ENCODE peak calls at places on chromosomes 13 and 19, in five cellular contexts. One of them, this sample, is unnamed.

GRCh38 chr13:83340170-83340569 is 542.1 kb downstream of the SLITRK1 start:
- DNase-seq in A673: peak; percentile 12
- DNase-seq in esophagus squamous epithelium: no peak
- DNase-seq in OCI-LY7: no peak
- DNase-seq in CD4-positive, alpha-beta T cell: no peak
- DNase-seq in this sample: no peak

GRCh38 chr19:17656970-17657369 is 31.2 kb downstream of the UNC13A start:
- DNase-seq in A673: no peak
- DNase-seq in esophagus squamous epithelium: no peak
- DNase-seq in OCI-LY7: no peak
- DNase-seq in CD4-positive, alpha-beta T cell: no peak
- DNase-seq in this sample: no peak

GRCh38 chr13:110403315-110403714 is 96.2 kb downstream of the COL4A2 start:
- DNase-seq in A673: no peak
- DNase-seq in esophagus squamous epithelium: no peak
- DNase-seq in OCI-LY7: no peak
- DNase-seq in CD4-positive, alpha-beta T cell: no peak
- DNase-seq in this sample: no peak

GRCh38 chr19:1214862-1215731 is 9.5 kb downstream of the STK11 start:
- DNase-seq in A673: no peak
- DNase-seq in esophagus squamous epithelium: no peak
- DNase-seq in OCI-LY7: no peak
- DNase-seq in CD4-positive, alpha-beta T cell: no peak
- DNase-seq in this sample: no peak

GRCh38 chr13:113813749-113814434 is 50.0 kb downstream of the GAS6 start:
- DNase-seq in A673: no peak
- DNase-seq in esophagus squamous epithelium: no peak
- DNase-seq in OCI-LY7: no peak
- DNase-seq in CD4-positive, alpha-beta T cell: no peak
- DNase-seq in this sample: no peak

GRCh38 chr13:106467406-106468122 is 67.9 kb downstream of the EFNB2 start:
- DNase-seq in A673: no peak
- DNase-seq in esophagus squamous epithelium: no peak
- DNase-seq in OCI-LY7: no peak
- DNase-seq in CD4-positive, alpha-beta T cell: no peak
- DNase-seq in this sample: no peak

GRCh38 chr19:10115392-10116084 is 4.0 kb downstream of the P2RY11 start:
- DNase-seq in A673: no peak
- DNase-seq in esophagus squamous epithelium: no peak
- DNase-seq in OCI-LY7: no peak
- DNase-seq in CD4-positive, alpha-beta T cell: no peak
- DNase-seq in this sample: no peak

GRCh38 chr19:12703056-12703455 is 6.6 kb upstream of the FBXW9 start:
- DNase-seq in A673: peak; percentile 89
- DNase-seq in esophagus squamous epithelium: no peak
- DNase-seq in OCI-LY7: peak; percentile 83
- DNase-seq in CD4-positive, alpha-beta T cell: no peak
- DNase-seq in this sample: no peak

GRCh38 chr19:52297601-52298358 is 811 bp downstream of the ZNF480 start:
- DNase-seq in A673: peak; percentile 8
- DNase-seq in esophagus squamous epithelium: no peak
- DNase-seq in OCI-LY7: no peak
- DNase-seq in CD4-positive, alpha-beta T cell: no peak
- DNase-seq in this sample: no peak

GRCh38 chr13:50829896-50830295 is 13.6 kb downstream of the DLEU7 start:
- DNase-seq in A673: no peak
- DNase-seq in esophagus squamous epithelium: no peak
- DNase-seq in OCI-LY7: no peak
- DNase-seq in CD4-positive, alpha-beta T cell: no peak
- DNase-seq in this sample: no peak

GRCh38 chr13:28338742-28339141 is 156.2 kb downstream of the FLT1 start:
- DNase-seq in A673: no peak
- DNase-seq in esophagus squamous epithelium: no peak
- DNase-seq in OCI-LY7: no peak
- DNase-seq in CD4-positive, alpha-beta T cell: no peak
- DNase-seq in this sample: no peak

GRCh38 chr13:73171926-73172325 is 113.1 kb downstream of the KLF5 start:
- DNase-seq in A673: no peak
- DNase-seq in esophagus squamous epithelium: no peak
- DNase-seq in OCI-LY7: no peak
- DNase-seq in CD4-positive, alpha-beta T cell: no peak
- DNase-seq in this sample: no peak

GRCh38 chr13:114110091-114110829 is 22.2 kb downstream of the RASA3 start:
- DNase-seq in A673: no peak
- DNase-seq in esophagus squamous epithelium: no peak
- DNase-seq in OCI-LY7: peak; percentile 84
- DNase-seq in CD4-positive, alpha-beta T cell: peak; percentile 85
- DNase-seq in this sample: peak; percentile 60

GRCh38 chr13:112182251-112182650 is 115.3 kb downstream of the SOX1 start:
- DNase-seq in A673: no peak
- DNase-seq in esophagus squamous epithelium: no peak
- DNase-seq in OCI-LY7: no peak
- DNase-seq in CD4-positive, alpha-beta T cell: no peak
- DNase-seq in this sample: no peak

GRCh38 chr19:57267294-57267693 is 13.0 kb upstream of the ZNF460 start:
- DNase-seq in A673: no peak
- DNase-seq in esophagus squamous epithelium: no peak
- DNase-seq in OCI-LY7: no peak
- DNase-seq in CD4-positive, alpha-beta T cell: no peak
- DNase-seq in this sample: no peak

GRCh38 chr13:114152831-114153371 is 20.5 kb upstream of the RASA3 start:
- DNase-seq in A673: no peak
- DNase-seq in esophagus squamous epithelium: no peak
- DNase-seq in OCI-LY7: no peak
- DNase-seq in CD4-positive, alpha-beta T cell: no peak
- DNase-seq in this sample: no peak

GRCh38 chr13:64054306-64054705 is 2638.7 kb upstream of the PCDH20 start:
- DNase-seq in A673: no peak
- DNase-seq in esophagus squamous epithelium: no peak
- DNase-seq in OCI-LY7: no peak
- DNase-seq in CD4-positive, alpha-beta T cell: no peak
- DNase-seq in this sample: no peak

GRCh38 chr13:70080030-70080429 is 27.6 kb upstream of the ATXN8OS start:
- DNase-seq in A673: no peak
- DNase-seq in esophagus squamous epithelium: no peak
- DNase-seq in OCI-LY7: no peak
- DNase-seq in CD4-positive, alpha-beta T cell: no peak
- DNase-seq in this sample: no peak

GRCh38 chr19:16591803-16592556 is 19.8 kb upstream of the SLC35E1 start:
- DNase-seq in A673: no peak
- DNase-seq in esophagus squamous epithelium: no peak
- DNase-seq in OCI-LY7: no peak
- DNase-seq in CD4-positive, alpha-beta T cell: no peak
- DNase-seq in this sample: no peak

GRCh38 chr19:50796634-50797428 is 6.6 kb downstream of the ACP4 start:
- DNase-seq in A673: no peak
- DNase-seq in esophagus squamous epithelium: no peak
- DNase-seq in OCI-LY7: no peak
- DNase-seq in CD4-positive, alpha-beta T cell: no peak
- DNase-seq in this sample: no peak

GRCh38 chr13:102000764-102001163 is 401.1 kb downstream of the FGF14 start:
- DNase-seq in A673: no peak
- DNase-seq in esophagus squamous epithelium: no peak
- DNase-seq in OCI-LY7: no peak
- DNase-seq in CD4-positive, alpha-beta T cell: no peak
- DNase-seq in this sample: no peak

GRCh38 chr19:45972944-45973525 is 630 bp downstream of the NOVA2 start:
- DNase-seq in A673: no peak
- DNase-seq in esophagus squamous epithelium: no peak
- DNase-seq in OCI-LY7: no peak
- DNase-seq in CD4-positive, alpha-beta T cell: no peak
- DNase-seq in this sample: no peak

GRCh38 chr19:53898680-53899341 is 10.3 kb upstream of the CACNG7 start:
- DNase-seq in A673: peak; percentile 78
- DNase-seq in esophagus squamous epithelium: no peak
- DNase-seq in OCI-LY7: no peak
- DNase-seq in CD4-positive, alpha-beta T cell: no peak
- DNase-seq in this sample: no peak

GRCh38 chr13:45297456-45298205 is 43.4 kb downstream of the TPT1 start:
- DNase-seq in A673: no peak
- DNase-seq in esophagus squamous epithelium: no peak
- DNase-seq in OCI-LY7: no peak
- DNase-seq in CD4-positive, alpha-beta T cell: no peak
- DNase-seq in this sample: no peak

GRCh38 chr13:92365904-92366303 is 860.7 kb upstream of the GPC6 start:
- DNase-seq in A673: no peak
- DNase-seq in esophagus squamous epithelium: no peak
- DNase-seq in OCI-LY7: no peak
- DNase-seq in CD4-positive, alpha-beta T cell: no peak
- DNase-seq in this sample: no peak

GRCh38 chr19:18800636-18801035 is 9.5 kb upstream of the COMP start:
- DNase-seq in A673: no peak
- DNase-seq in esophagus squamous epithelium: no peak
- DNase-seq in OCI-LY7: no peak
- DNase-seq in CD4-positive, alpha-beta T cell: no peak
- DNase-seq in this sample: no peak

GRCh38 chr13:113324336-113324882 is 27.4 kb downstream of the LAMP1 start:
- DNase-seq in A673: no peak
- DNase-seq in esophagus squamous epithelium: no peak
- DNase-seq in OCI-LY7: no peak
- DNase-seq in CD4-positive, alpha-beta T cell: no peak
- DNase-seq in this sample: no peak

DNA sequence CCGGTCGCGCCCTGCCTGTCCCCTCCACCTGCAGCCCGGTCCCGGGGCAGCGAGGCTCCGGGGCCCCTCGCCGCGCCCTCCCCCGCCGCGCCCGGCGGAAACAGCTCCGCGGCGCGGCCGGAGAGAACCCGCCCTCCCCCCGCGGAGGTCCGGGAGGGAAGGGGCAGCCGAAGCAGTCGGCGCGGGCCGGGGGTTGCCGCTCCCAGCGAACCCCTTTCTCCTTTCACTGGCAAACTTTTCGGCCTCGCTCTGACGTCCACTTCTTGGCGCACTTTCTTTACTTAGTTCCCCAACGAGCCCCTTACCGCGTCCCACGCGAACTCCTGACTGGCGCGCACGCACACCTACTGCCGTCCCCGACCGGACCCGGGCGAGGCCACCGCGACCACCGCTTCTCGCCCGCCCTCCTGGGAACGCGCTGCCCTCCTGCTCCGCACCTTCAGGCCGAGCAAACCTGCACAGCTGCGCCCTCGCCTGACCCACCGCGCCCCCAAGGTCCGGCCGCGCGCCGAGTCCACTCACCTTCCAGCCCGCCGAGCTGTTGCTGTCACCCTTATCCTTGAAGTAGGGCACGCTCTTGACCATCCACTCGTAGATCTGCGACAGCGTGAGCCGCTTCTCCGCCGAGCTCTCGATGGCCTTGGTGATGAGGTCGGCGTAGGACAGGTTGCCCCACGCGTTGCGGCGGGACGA is 1.2 kb downstream of the FOXO1 start:
- DNase-seq in A673: peak; percentile 28
- DNase-seq in esophagus squamous epithelium: no peak
- DNase-seq in OCI-LY7: peak; percentile 68
- DNase-seq in CD4-positive, alpha-beta T cell: peak; percentile 22
- DNase-seq in this sample: no peak
- TF ChIP-seq CTCF in A673: no peak
- TF ChIP-seq CTCF in esophagus squamous epithelium: no peak
- TF ChIP-seq CTCF in OCI-LY7: peak; percentile 29
- TF ChIP-seq CTCF in CD4-positive, alpha-beta T cell: no peak
- TF ChIP-seq CTCF in this sample: no peak

DNA sequence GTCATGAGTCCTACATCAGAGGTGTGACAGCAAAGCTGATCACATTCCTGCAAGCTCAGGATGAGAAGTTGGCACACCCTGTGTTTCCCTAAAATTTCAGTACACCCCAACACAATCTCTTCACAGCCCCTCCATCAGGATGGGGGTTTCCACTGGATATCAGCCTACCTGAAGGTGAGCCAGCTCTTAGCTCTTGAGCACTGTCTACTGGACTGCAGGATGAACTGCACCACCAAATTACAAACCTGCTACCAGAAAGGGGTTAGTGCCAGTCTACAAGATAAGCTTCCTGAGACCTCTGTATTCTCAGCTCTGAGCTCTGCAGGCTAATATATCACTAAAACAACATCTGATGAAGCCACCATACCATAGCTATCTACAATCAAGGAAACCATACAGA is 1616.2 kb upstream of the SPRY2 start:
- DNase-seq in A673: no peak
- DNase-seq in esophagus squamous epithelium: no peak
- DNase-seq in OCI-LY7: no peak
- DNase-seq in CD4-positive, alpha-beta T cell: no peak
- DNase-seq in this sample: no peak
- TF ChIP-seq CTCF in A673: no peak
- TF ChIP-seq CTCF in esophagus squamous epithelium: no peak
- TF ChIP-seq CTCF in OCI-LY7: peak; percentile 20
- TF ChIP-seq CTCF in CD4-positive, alpha-beta T cell: no peak
- TF ChIP-seq CTCF in this sample: no peak

DNA sequence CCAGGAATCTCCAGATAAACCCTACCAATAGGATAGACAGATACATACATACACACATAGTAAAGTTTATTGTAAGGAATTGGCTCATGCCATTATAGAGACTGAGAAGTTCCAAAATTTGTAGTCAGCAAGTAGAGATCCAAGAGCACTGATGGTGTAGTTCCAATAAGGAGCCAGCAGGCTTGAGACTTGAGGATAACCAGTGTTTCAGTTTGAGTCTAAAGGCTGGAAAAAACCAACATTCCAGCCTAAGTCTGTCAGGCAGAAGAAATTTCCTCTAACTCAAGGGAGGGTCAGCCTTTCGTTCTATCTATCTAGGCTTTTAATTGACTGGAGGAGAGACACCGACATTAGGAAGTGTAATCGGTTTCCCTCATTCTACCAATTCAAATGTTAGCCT is 110.2 kb upstream of the TSHZ3 start:
- DNase-seq in A673: no peak
- DNase-seq in esophagus squamous epithelium: no peak
- DNase-seq in OCI-LY7: no peak
- DNase-seq in CD4-positive, alpha-beta T cell: no peak
- DNase-seq in this sample: no peak
- TF ChIP-seq CTCF in A673: no peak
- TF ChIP-seq CTCF in esophagus squamous epithelium: no peak
- TF ChIP-seq CTCF in OCI-LY7: no peak
- TF ChIP-seq CTCF in CD4-positive, alpha-beta T cell: no peak
- TF ChIP-seq CTCF in this sample: no peak

DNA sequence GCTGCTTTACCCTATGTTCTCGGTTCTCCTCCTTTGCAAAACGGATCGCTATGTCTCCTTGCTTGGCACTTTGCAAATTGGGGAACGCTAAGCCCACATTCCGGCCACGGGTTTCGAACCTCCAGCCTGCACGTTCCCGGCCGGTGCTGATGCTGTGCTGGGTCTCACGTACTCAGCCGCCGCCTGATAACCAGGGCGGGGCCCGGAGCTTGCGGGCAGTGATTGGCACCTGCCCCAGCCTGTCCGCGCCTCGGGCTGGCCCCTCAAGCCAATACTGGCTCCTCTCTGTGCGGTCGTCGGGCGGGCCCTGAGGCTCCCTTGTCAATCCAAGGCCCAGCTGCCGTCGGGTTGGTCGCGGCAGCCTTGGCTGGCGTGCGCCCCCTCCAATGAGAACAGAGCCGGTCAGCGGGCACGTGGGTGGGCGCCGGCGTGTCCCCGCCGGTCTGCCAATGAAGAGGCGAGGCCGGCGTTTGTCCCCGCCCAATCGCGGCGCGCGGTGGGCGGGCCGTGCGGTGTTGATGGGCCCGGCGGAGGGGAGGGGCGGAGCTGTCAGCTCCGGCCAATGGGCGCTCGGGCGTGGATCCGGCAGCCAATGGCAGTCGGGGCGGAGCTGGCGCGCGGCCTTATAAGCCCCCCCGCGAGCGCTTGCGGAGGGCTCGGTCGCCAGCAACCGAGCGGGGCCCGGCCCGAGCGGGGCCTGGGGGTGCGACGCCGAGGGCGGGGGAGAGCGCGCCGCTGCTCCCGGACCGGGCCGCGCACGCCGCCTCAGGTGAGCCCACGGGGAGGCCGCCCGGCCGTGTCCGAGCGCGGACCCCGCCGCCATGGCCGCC is at the start of gene KDM4B:
- DNase-seq in A673: peak; percentile 99
- DNase-seq in esophagus squamous epithelium: peak; percentile 100
- DNase-seq in OCI-LY7: peak; percentile 99
- DNase-seq in CD4-positive, alpha-beta T cell: peak; percentile 98
- DNase-seq in this sample: peak; percentile 99
- TF ChIP-seq CTCF in A673: no peak
- TF ChIP-seq CTCF in esophagus squamous epithelium: no peak
- TF ChIP-seq CTCF in OCI-LY7: no peak
- TF ChIP-seq CTCF in CD4-positive, alpha-beta T cell: no peak
- TF ChIP-seq CTCF in this sample: no peak